ENCODE peak calls at places on chromosome 13, in ten cellular contexts. F is SW 1271; S is activated CD4-positive, CD25-positive, alpha-beta regulatory T cell; B is HFF-Myc; E is EH; L is occipital lobe; W is fibroblast of the conjunctiva; O is posterior cingulate gyrus; T is T-cell; H is effector memory CD8-positive, alpha-beta T cell. A is an unnamed sample.

GRCh38 chr13:112905990-112906641 is 62.9 kb upstream of the MCF2L start:
- DNase-seq in F (no peak), S (no peak), B (no peak), E (no peak), L (no peak), W (no peak), O (no peak), T (no peak), H (no peak), A (peak)

GRCh38 chr13:107025991-107026390 is 458.1 kb upstream of the ARGLU1 start:
- DNase-seq in F (no peak), S (no peak), B (no peak), E (peak), L (no peak), W (no peak), O (no peak), T (no peak), H (no peak), A (peak)

GRCh38 chr13:114056205-114057013 is 76.0 kb downstream of the RASA3 start:
- DNase-seq in F (no peak), S (no peak), B (no peak), E (no peak), L (no peak), W (no peak), O (no peak), T (no peak), H (no peak), A (no peak)

GRCh38 chr13:106471957-106472543 is 63.4 kb downstream of the EFNB2 start:
- DNase-seq in F (no peak), S (no peak), B (peak), E (peak), L (no peak), W (peak), O (no peak), T (no peak), H (no peak), A (peak)

GRCh38 chr13:38308736-38309135 is 40.9 kb upstream of the UFM1 start:
- DNase-seq in F (no peak), S (no peak), B (no peak), E (peak), L (no peak), W (no peak), O (no peak), T (no peak), H (no peak), A (peak)

GRCh38 chr13:106610511-106610910 is 42.6 kb upstream of the ARGLU1 start:
- DNase-seq in F (no peak), S (no peak), B (no peak), E (peak), L (no peak), W (no peak), O (no peak), T (no peak), H (no peak), A (peak)

GRCh38 chr13:105991622-105992254 is 543.7 kb downstream of the EFNB2 start:
- DNase-seq in F (no peak), S (no peak), B (no peak), E (peak), L (no peak), W (peak), O (no peak), T (no peak), H (no peak), A (peak)

GRCh38 chr13:105538346-105538745 is 997.1 kb downstream of the EFNB2 start:
- DNase-seq in F (no peak), S (no peak), B (no peak), E (no peak), L (no peak), W (no peak), O (no peak), T (no peak), H (no peak), A (no peak)

GRCh38 chr13:84588023-84588422 is 705.7 kb upstream of the SLITRK1 start:
- DNase-seq in F (no peak), S (no peak), B (no peak), E (no peak), L (no peak), W (no peak), O (no peak), T (no peak), H (no peak), A (no peak)

GRCh38 chr13:91701975-91702374 is 303.6 kb downstream of the GPC5 start:
- DNase-seq in F (no peak), S (no peak), B (no peak), E (no peak), L (no peak), W (no peak), O (no peak), T (no peak), H (no peak), A (no peak)

GRCh38 chr13:47298506-47298905 is 401.7 kb upstream of the HTR2A start:
- DNase-seq in F (no peak), S (no peak), B (no peak), E (no peak), L (no peak), W (no peak), O (no peak), T (no peak), H (no peak), A (peak)

A was measured in RWPE1.